ENCODE peak calls at places on chromosomes 1 and 21, in six cellular contexts. Q, W, L, D, C and M are unnamed samples. For H3K4me1, the result is how much of the 10 kb centered on the place peaks cover.

GRCh38 chr21:28742527-28742926 is 250.2 kb downstream of the LTN1 start:
- DNase-seq in Q (peak), W (no peak), L (no peak), D (no peak), C (no peak), M (no peak)

GRCh38 chr1:193183019-193183643 is 3.3 kb downstream of the B3GALT2 start:
- DNase-seq in Q (peak), W (no peak), L (no peak), D (peak), C (peak), M (peak)

GRCh38 chr1:50779811-50780210 is 180.3 kb downstream of the FAF1 start:
- DNase-seq in Q (no peak), W (no peak), L (no peak), D (no peak), C (no peak), M (no peak)

GRCh38 chr21:20639026-20639425 is 359.2 kb upstream of the NCAM2 start:
- DNase-seq in Q (no peak), W (no peak), L (no peak), D (no peak), C (no peak), M (no peak)

GRCh38 chr1:155942578-155943141 is 1.2 kb downstream of the RXFP4 start:
- DNase-seq in Q (no peak), W (no peak), L (no peak), D (no peak), C (no peak), M (no peak)

GRCh38 chr1:106249810-106250209 is 806.7 kb upstream of the PRMT6 start:
- DNase-seq in Q (no peak), W (no peak), L (no peak), D (no peak), C (no peak), M (no peak)

GRCh38 chr1:29196863-29197589 is 15.3 kb upstream of the SRSF4 start:
- DNase-seq in Q (peak), W (no peak), L (no peak), D (peak), C (no peak), M (peak)

GRCh38 chr1:183834568-183834967 is 29.6 kb downstream of the RGL1 start:
- DNase-seq in Q (no peak), W (no peak), L (no peak), D (no peak), C (no peak), M (no peak)

GRCh38 chr1:95916616-95917015 is 682.6 kb downstream of the RWDD3 start:
- DNase-seq in Q (peak), W (no peak), L (no peak), D (peak), C (no peak), M (no peak)

GRCh38 chr1:203473281-203473680 is 2.3 kb upstream of the PRELP start:
- DNase-seq in Q (no peak), W (no peak), L (no peak), D (no peak), C (no peak), M (no peak)

GRCh38 chr21:17466166-17466565 is 46.7 kb upstream of the CXADR start:
- DNase-seq in Q (peak), W (no peak), L (no peak), D (peak), C (no peak), M (no peak)

GRCh38 chr1:224454337-224455055 is 19.9 kb upstream of the WDR26 start:
- DNase-seq in Q (no peak), W (no peak), L (no peak), D (peak), C (no peak), M (peak)

GRCh38 chr1:183129921-183130675 is 56.0 kb upstream of the LAMC2 start:
- DNase-seq in Q (no peak), W (no peak), L (no peak), D (no peak), C (no peak), M (no peak)

GRCh38 chr1:153655333-153655732 is 3.2 kb upstream of the SNAPIN start:
- DNase-seq in Q (no peak), W (no peak), L (no peak), D (no peak), C (no peak), M (peak)

GRCh38 chr1:33228935-33229487 is 27.3 kb upstream of the ZNF362 start:
- DNase-seq in Q (peak), W (no peak), L (no peak), D (no peak), C (no peak), M (peak)

GRCh38 chr1:195899762-195900352 is 708.4 kb downstream of the KCNT2 start:
- DNase-seq in Q (peak), W (no peak), L (no peak), D (peak), C (no peak), M (peak)

GRCh38 chr1:26597629-26598039 is 68.1 kb downstream of the RPS6KA1 start:
- DNase-seq in Q (peak), W (no peak), L (no peak), D (peak), C (no peak), M (peak)

GRCh38 chr21:37176716-37177115 is 90.4 kb downstream of the VPS26C start:
- DNase-seq in Q (no peak), W (no peak), L (no peak), D (peak), C (no peak), M (peak)

DNA sequence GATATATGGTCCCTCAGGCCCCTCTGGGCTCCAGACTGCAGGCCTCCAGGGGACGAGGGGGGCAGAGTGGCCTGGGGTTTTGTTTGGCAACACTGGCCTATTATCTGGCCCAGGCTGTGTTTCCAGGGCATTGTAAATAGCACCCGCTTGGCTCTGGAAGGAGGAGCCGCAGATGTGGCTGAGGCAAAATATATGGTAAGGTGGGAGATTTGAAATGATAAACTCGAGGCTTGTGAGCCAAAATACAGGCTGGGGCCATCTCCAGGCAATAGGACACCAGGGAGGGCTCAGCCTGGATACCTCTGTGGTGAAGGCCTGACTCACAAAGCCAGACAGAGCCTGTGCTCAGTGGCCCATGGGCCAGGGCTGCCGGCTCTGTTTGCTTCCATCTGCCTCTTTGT is 14.0 kb downstream of the NAV1 start:
- DNase-seq in Q (peak), W (no peak), L (no peak), D (no peak), C (no peak), M (no peak)
- H3K18ac ChIP-seq in Q (peak), W (no peak), L (no peak), D (no peak), C (peak), M (no peak)

GRCh38 chr1:915295-916172 is 8.2 kb upstream of the SAMD11 start:
- DNase-seq in Q (no peak), W (no peak), L (no peak), D (no peak), C (no peak), M (no peak)
- H3K4me1 ChIP-seq in Q (under half), W (under half), L (under half), D (under half), C (under half), M (under half)

GRCh38 chr1:24502168-24503002 is at the start of gene RCAN3:
- DNase-seq in Q (peak), W (peak), L (peak), D (peak), C (peak), M (peak)
- H3K18ac ChIP-seq in Q (peak), W (no peak), L (peak), D (peak), C (peak), M (peak)

DNA sequence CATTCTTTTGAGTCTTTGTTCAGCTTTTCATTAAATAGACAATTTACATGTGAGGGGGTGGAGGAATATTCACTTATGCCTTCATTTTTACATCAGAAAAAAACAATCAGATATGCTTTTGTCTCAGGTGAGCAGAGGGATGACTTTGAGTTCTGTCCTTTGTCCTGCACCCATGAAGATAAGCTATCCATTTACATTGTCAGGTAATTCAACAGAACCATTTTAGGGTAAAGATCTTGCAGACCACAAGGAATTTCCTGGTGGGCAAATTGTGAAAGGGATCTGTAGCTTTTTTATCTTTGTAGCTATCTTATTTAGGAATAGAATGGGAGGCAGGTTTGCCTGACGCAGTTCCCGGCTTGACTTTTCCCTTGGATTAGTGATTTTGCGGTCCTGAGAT is 242.7 kb upstream of the IRF2BP2 start:
- DNase-seq in Q (no peak), W (no peak), L (no peak), D (peak), C (no peak), M (no peak)
- H3K4me1 ChIP-seq in Q (under half), W (under half), L (under half), D (under half), C (under half), M (under half)

GRCh38 chr21:45980697-45981096 is 873 bp upstream of the COL6A1 start:
- DNase-seq in Q (no peak), W (no peak), L (no peak), D (no peak), C (no peak), M (no peak)
- H3K18ac ChIP-seq in Q (peak), W (no peak), L (no peak), D (peak), C (no peak), M (no peak)

DNA sequence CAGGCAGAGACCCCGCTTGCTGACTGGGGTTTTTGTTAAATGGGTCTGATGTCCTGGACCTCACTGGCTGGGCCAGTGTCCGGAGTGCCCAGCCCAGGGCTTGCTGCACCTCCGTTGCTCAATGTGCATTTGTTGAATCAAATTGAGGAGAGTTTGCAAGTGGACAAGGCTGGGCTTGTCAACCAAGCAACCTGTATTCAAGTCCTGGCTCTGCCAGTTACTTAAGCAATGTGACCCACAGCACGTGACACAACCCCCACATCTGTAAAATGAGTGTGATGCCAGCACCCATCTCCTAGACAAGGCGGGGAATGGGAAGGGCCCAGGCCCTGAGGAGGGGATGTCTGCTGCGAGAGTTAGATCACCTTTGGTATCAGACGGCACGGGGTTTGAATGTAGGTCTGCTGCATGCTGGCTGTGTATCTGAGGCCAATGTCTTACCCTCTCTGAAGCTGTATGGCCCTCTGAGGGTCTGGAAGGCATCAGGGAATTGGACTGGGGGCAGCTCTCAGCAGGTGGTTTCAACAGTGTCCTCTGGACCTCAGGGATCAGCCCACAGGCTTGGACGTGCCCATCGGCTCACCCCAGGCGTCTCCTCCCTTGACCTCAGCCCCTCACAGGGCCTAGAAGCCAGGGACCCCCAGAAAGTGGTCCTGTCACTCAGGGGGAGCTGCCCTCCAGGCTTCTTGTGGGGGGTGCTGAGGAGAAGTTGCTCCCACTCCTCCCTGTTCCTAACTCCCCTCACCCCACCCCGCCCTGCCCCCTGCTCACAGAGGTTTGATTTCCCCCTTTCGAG is 51.0 kb upstream of the RUNX3 start:
- DNase-seq in Q (no peak), W (no peak), L (no peak), D (no peak), C (no peak), M (no peak)
- H3K4me1 ChIP-seq in Q (under half), W (under half), L (under half), D (under half), C (under half), M (under half)